ENCODE peak calls at places on chromosomes 5 and 9, in four cellular contexts. G, X, Q and H are unnamed samples.

GRCh38 chr5:52759381-52759780 is 28.3 kb upstream of the ITGA1 start:
- DNase-seq in X (no peak), Q (no peak), G (no peak), H (no peak)

GRCh38 chr9:35599763-35600604 is 5.1 kb upstream of the TESK1 start:
- DNase-seq in G (peak), X (no peak), Q (peak), H (peak)

GRCh38 chr5:35617060-35617434 is 616 bp upstream of the SPEF2 start:
- DNase-seq in G (no peak), Q (no peak), X (no peak), H (no peak)

GRCh38 chr9:133368249-133368881 is 7.5 kb downstream of the SURF4 start:
- DNase-seq in G (no peak), X (no peak), Q (no peak), H (no peak)

GRCh38 chr9:124749811-124750210 is 21.3 kb downstream of the NR6A1 start:
- DNase-seq in X (no peak), G (no peak), Q (no peak), H (no peak)

GRCh38 chr9:116494815-116495634 is 192.1 kb upstream of the TRIM32 start:
- DNase-seq in Q (peak), X (no peak), G (peak), H (peak)

GRCh38 chr5:160357861-160358411 is 12.5 kb downstream of the C1QTNF2 start:
- DNase-seq in X (no peak), G (no peak), Q (no peak), H (no peak)

GRCh38 chr9:86731511-86731993 is 215.8 kb downstream of the GAS1 start:
- DNase-seq in G (no peak), Q (no peak), X (no peak), H (no peak)

GRCh38 chr5:149853019-149853648 is 91.5 kb downstream of the PDE6A start:
- DNase-seq in G (peak), X (no peak), Q (peak), H (peak)

GRCh38 chr5:125189451-125190051 is 443.1 kb upstream of the ZNF608 start:
- DNase-seq in G (no peak), X (no peak), Q (no peak), H (no peak)

GRCh38 chr9:88747768-88748167 is 212.8 kb downstream of the NXNL2 start:
- DNase-seq in G (no peak), X (no peak), Q (peak), H (no peak)

GRCh38 chr9:121670447-121670846 is 19.0 kb downstream of the DAB2IP start:
- DNase-seq in Q (no peak), G (no peak), X (no peak), H (no peak)

GRCh38 chr5:74722271-74722670 is 37.2 kb downstream of the HEXB start:
- DNase-seq in X (no peak), G (no peak), Q (no peak), H (no peak)

GRCh38 chr9:125550216-125550614 is 156.8 kb downstream of the MAPKAP1 start:
- DNase-seq in Q (no peak), X (no peak), G (peak), H (no peak)

GRCh38 chr5:151104795-151105194 is 24.0 kb upstream of the TNIP1 start:
- DNase-seq in X (no peak), Q (no peak), G (peak), H (no peak)

DNA sequence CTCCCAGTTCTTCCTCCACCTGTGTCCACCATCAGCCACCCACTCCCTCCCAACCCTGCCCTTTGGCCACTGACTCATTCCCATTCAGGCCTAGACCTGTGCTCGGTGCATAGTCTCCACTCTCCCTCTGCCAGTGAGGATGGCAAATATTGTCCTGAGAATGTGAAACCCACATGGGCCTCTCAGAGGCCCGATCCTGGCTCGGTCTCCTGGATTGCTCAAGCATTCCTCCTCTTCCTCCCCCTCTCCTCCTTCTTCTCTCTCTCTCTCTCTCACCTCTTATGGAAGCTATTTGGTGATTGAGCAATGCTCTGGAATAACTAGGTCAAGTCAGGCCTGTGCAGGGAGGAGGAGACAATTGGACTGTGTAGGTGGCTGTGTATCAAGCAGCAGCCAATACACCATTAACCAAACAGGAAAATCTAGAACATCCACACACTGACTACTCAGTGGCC is 99.9 kb downstream of the KLF4 start:
- DNase-seq in G (peak), X (no peak), Q (no peak), H (no peak)
- TF ChIP-seq ATF2 in G (no peak), X (no peak), Q (no peak), H (no peak)

DNA sequence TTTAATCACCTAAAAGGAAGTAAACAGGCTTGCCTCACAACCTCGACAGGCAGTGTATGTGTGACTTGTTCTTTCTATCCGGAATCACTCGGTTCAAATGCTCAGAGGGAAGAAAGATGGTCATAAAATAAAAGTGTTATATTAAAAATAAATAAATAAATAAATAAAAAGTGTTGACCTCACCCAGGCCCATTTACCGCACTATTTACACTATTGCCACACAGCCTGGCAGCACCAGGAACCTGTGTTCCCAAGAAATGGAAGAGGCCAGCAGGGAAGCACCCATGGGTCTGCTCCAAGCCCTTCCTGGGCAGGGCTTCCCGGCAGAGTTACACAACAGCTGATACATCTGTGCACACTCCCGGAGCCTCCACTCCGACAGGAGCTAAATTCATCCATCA is 127.9 kb downstream of the EFNA5 start:
- DNase-seq in G (peak), Q (no peak), X (no peak), H (no peak)
- TF ChIP-seq CBFB in G (no peak), Q (no peak), X (no peak), H (no peak)

GRCh38 chr5:80745490-80745889 is 90.7 kb upstream of the DHFR start:
- DNase-seq in Q (peak), X (no peak), G (no peak), H (no peak)
- TF ChIP-seq ATF2 in Q (no peak), X (no peak), G (no peak), H (no peak)

GRCh38 chr5:140988036-140988997 is 22.0 kb downstream of the PCDHAC2 start:
- DNase-seq in G (no peak), Q (no peak), X (no peak), H (no peak)

GRCh38 chr5:140992878-140993277 is 26.6 kb downstream of the PCDHAC2 start:
- DNase-seq in X (no peak), Q (no peak), G (no peak), H (no peak)

GRCh38 chr5:140986117-140986521 is 19.8 kb downstream of the PCDHAC2 start:
- DNase-seq in G (no peak), X (no peak), Q (no peak), H (no peak)

DNA sequence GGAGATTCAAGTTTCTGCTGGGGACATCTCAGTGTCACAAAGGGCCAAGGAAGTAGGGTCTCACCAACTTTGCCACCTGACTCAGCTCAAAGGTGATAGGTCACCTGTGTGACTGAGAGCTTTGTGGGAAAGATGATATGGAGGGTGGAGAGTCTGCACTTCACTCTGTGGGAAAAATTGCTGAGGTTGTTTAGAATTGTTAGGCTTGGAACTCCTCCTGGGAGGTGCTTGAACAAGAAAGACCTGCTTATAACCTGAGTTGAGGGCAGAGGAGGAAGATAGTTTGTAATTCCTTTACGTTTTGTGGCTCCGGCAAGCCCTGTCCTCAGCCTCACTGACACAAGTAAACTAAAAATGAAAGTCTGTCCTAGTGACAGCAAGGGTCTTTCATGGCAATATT is 23.0 kb downstream of the PCDHAC2 start:
- DNase-seq in Q (no peak), G (no peak), X (no peak), H (no peak)
- TF ChIP-seq CBFB in Q (no peak), G (no peak), X (no peak), H (no peak)

GRCh38 chr9:127258884-127259471 is 5.6 kb upstream of the GARNL3 start:
- DNase-seq in G (no peak), Q (no peak), X (no peak), H (no peak)

GRCh38 chr9:127264462-127265040 is at the start of gene GARNL3:
- DNase-seq in Q (no peak), X (no peak), G (no peak), H (peak)

GRCh38 chr9:127263664-127264063 is 910 bp upstream of the GARNL3 start:
- DNase-seq in Q (no peak), G (no peak), X (no peak), H (no peak)

GRCh38 chr9:127263244-127263643 is 1.3 kb upstream of the GARNL3 start:
- DNase-seq in G (no peak), Q (no peak), X (no peak), H (no peak)

DNA sequence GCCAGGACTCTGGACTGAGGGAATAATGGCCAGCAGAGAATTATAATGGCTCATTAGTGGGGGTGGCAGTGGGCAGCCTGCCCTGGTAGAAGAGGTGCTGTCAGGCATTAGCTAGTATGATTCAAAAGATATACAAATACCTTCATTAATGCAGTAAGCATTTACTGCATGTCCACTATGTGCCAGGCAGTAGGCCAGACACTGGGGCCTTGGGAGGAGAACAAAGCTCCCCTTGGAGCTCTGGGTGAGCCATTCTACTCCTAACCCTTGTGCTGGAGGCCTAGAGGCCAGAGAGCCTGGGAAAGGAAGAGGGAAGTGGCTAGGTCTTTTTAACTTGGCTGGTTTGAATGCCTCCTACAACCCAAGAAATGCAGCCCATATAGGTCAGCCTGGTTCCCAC is 2.0 kb upstream of the GARNL3 start:
- DNase-seq in X (no peak), G (no peak), Q (no peak), H (no peak)
- TF ChIP-seq ATF2 in X (no peak), G (no peak), Q (no peak), H (no peak)

GRCh38 chr9:26205316-26205715 is 527.1 kb upstream of the TUSC1 start:
- DNase-seq in X (no peak), Q (no peak), G (no peak), H (no peak)

DNA sequence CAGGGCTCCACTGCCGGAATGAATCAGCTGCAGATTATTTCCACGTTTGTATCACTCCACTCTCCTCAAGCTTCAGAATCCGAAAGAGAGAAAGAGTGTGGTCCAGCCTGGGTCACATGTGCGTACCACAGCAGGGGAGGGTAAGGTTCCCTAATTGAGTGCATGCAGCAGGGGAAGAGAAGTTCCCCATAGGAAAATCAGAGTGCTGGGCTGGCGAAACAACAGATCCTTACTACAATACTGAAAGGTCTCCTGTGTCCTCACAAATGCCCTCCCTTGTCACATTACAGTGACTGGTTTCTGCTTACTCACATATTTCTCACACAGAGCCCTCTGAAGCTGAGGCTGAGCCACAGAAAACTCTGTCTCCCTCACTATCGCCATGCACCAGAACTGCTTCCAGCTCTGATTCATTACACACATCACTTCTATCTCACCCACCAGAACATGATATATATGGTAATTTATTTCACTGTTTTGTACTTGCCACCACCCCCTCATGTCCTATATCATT is 532.2 kb upstream of the TUSC1 start:
- DNase-seq in Q (no peak), X (no peak), G (no peak), H (no peak)
- TF ChIP-seq CBFB in Q (no peak), X (no peak), G (no peak), H (no peak)